ENCODE peak calls at places on chromosome 20, in four cellular contexts. P is H9, I is IMR-90, L is H1. H is an unnamed sample.

GRCh38 chr20:1979116-1979778 is 14.6 kb downstream of the PDYN start:
- DNase-seq in P (no peak), I (no peak), L (no peak), H (no peak)

GRCh38 chr20:58213112-58213511 is 15.3 kb downstream of the ANKRD60 start:
- DNase-seq in L (no peak), P (no peak), I (no peak), H (no peak)

GRCh38 chr20:24978493-24978892 is 14.1 kb downstream of the APMAP start:
- DNase-seq in L (no peak), I (no peak), P (peak; percentile 3), H (no peak)

GRCh38 chr20:51666126-51666525 is 102.1 kb downstream of the ATP9A start:
- DNase-seq in P (no peak), I (no peak), L (no peak), H (no peak)

GRCh38 chr20:57212890-57213276 is 53.6 kb downstream of the BMP7 start:
- DNase-seq in P (no peak), L (no peak), I (no peak), H (no peak)

GRCh38 chr20:10667077-10667401 is 6.8 kb downstream of the JAG1 start:
- DNase-seq in L (no peak), I (no peak), P (no peak), H (no peak)

GRCh38 chr20:21968486-21968885 is 263.0 kb downstream of the PAX1 start:
- DNase-seq in I (no peak), P (no peak), L (no peak), H (peak; percentile 22)

GRCh38 chr20:46406986-46407670 is 713 bp upstream of the ELMO2 start:
- DNase-seq in L (no peak), I (peak; percentile 15), P (no peak), H (no peak)

GRCh38 chr20:23302386-23302785 is 48.2 kb upstream of the NXT1 start:
- DNase-seq in I (no peak), P (no peak), L (no peak), H (no peak)

GRCh38 chr20:19944772-19945459 is 72.2 kb upstream of the NAA20 start:
- DNase-seq in P (no peak), I (peak; percentile 67), L (no peak), H (no peak)

GRCh38 chr20:52529856-52530255 is 338.3 kb upstream of the ZFP64 start:
- DNase-seq in P (no peak), L (no peak), I (peak; percentile 85), H (no peak)

GRCh38 chr20:39851459-39851858 is 837.6 kb downstream of the MAFB start:
- DNase-seq in L (no peak), I (peak; percentile 85), P (no peak), H (no peak)

GRCh38 chr20:34516874-34517542 is 786 bp downstream of the DYNLRB1 start:
- DNase-seq in I (no peak), P (no peak), L (no peak), H (peak; percentile 43)

GRCh38 chr20:64107736-64108457 is 532 bp upstream of the NPBWR2 start:
- DNase-seq in I (no peak), P (no peak), L (no peak), H (no peak)

GRCh38 chr20:45783656-45784294 is 7.9 kb downstream of the WFDC3 start:
- DNase-seq in I (no peak), P (no peak), L (no peak), H (no peak)

GRCh38 chr20:21302645-21303060 is 478 bp upstream of the XRN2 start:
- DNase-seq in I (no peak), P (no peak), L (no peak), H (no peak)

GRCh38 chr20:51347871-51348270 is 194.6 kb downstream of the NFATC2 start:
- DNase-seq in L (no peak), P (no peak), I (no peak), H (no peak)

GRCh38 chr20:35583636-35584560 is 31.7 kb upstream of the SPAG4 start:
- DNase-seq in I (no peak), P (no peak), L (no peak), H (no peak)
- H3K23ac ChIP-seq in I (no peak overlapping the region), P (no peak overlapping the region), L (no peak overlapping the region), H (no peak overlapping the region)

GRCh38 chr20:31926493-31926892 is 25.4 kb downstream of the PDRG1 start:
- DNase-seq in P (no peak), I (no peak), L (no peak), H (no peak)
- H3K56ac ChIP-seq in P (no peak overlapping the region), I (no peak overlapping the region), L (no peak overlapping the region), H (no peak overlapping the region)

GRCh38 chr20:38171301-38172010 is 6.4 kb upstream of the TGM2 start:
- DNase-seq in I (peak; percentile 59), L (no peak), P (no peak), H (peak; percentile 42)
- H4K5ac ChIP-seq in I (peak overlapping the region; percentile 85), L (no peak overlapping the region), P (no peak overlapping the region), H (no peak overlapping the region)

DNA sequence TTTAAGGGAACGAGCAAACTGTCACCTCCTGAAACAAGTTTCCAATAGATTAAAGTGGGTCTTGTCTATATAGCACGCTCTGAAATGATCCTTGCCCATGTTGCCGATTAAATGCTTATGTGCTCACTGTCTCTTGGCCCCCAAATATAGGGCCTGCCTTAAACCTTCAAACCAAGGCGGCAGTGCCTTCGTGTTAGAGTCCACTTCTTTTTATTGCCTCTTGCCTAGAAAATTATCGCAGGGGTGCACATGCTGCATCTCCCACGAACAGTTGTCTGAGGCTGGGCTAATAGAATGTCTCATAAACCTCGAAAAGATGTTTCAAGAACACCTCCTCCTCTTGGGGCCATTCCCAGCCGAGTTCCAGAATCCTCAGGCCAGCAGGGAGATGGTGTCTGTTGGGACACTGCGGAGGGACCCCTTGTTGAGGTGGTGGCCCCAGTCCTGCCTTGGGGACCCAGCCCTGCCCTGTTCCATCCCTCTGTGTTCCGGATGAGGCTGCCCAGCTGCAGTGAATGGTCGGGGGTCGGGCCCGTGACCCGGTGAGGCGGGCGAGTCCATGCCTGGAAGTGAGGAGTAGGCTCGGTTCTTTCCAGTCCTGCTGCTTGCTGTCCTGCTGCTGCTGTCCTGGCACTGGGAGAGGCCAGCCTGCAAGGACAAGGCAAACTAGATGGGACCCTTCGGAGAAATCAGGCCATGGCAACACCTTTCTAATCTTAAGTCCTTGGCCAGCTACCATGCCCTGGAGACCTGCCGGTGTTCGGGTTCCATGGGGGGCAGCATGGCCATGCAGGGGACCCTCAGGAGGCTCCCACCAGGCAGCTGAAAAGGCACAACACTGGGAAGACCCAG is 34.7 kb upstream of the SLCO4A1 start:
- DNase-seq in I (no peak), P (no peak), L (no peak), H (no peak)
- H3K23ac ChIP-seq in I (no peak overlapping the region), P (no peak overlapping the region), L (no peak overlapping the region), H (no peak overlapping the region)

DNA sequence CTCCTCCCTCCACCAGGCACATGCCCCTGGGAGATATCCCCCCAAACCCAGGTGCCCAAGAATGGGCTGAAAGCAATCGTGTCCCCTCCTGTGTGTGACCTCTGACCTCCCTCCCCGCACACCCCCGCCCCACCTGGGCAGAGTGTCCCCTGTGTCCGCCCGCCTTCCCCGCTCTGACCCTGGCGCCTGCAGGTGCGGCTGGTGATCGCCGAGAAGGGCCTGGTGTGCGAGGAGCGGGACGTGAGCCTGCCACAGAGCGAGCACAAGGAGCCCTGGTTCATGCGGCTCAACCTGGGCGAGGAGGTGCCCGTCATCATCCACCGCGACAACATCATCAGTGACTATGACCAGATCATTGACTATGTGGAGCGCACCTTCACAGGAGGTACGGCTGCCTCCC is 9.9 kb downstream of the GDAP1L1 start:
- DNase-seq in I (no peak), L (no peak), P (no peak), H (no peak)
- H3K56ac ChIP-seq in I (no peak overlapping the region), L (no peak overlapping the region), P (no peak overlapping the region), H (no peak overlapping the region)

GRCh38 chr20:55978550-55978949 is 26.8 kb downstream of the CBLN4 start:
- DNase-seq in P (no peak), I (no peak), L (no peak), H (no peak)
- H4K5ac ChIP-seq in P (no peak overlapping the region), I (no peak overlapping the region), L (no peak overlapping the region), H (no peak overlapping the region)

GRCh38 chr20:49380245-49380875 is 102.1 kb downstream of the KCNB1 start:
- DNase-seq in P (peak; percentile 70), L (no peak), I (no peak), H (peak; percentile 27)
- H3K23ac ChIP-seq in P (no peak overlapping the region), L (no peak overlapping the region), I (no peak overlapping the region), H (no peak overlapping the region)

H was measured in mesendoderm.